ENCODE peak calls at places on chromosome 20, in nine cellular contexts. T is fibroblast of lung; V is heart right ventricle; I is endothelial cell; Q is HCT116; Z is Peyer's patch; S is cardiac fibroblast; F is CD4-positive, alpha-beta T cell; D is Calu3. U is an unnamed sample.

GRCh38 chr20:18728165-18728866 is 85.3 kb upstream of the SCP2D1 start:
- DNase-seq in S (no peak), F (no peak), T (no peak), Z (peak), I (no peak), V (no peak), Q (no peak), D (no peak), U (no peak)

GRCh38 chr20:43781215-43781614 is 54.4 kb upstream of the GTSF1L start:
- DNase-seq in Z (no peak), F (no peak), I (no peak), T (no peak), S (no peak), V (no peak), Q (no peak), D (no peak), U (no peak)

GRCh38 chr20:48738094-48738398 is 89.8 kb downstream of the PREX1 start:
- DNase-seq in F (no peak), Q (no peak), S (no peak), I (no peak), Z (no peak), D (no peak), V (no peak), T (no peak), U (no peak)

GRCh38 chr20:58816051-58816450 is 34.7 kb downstream of the GNAS-AS1 start:
- DNase-seq in T (no peak), I (no peak), V (no peak), Q (no peak), Z (no peak), D (no peak), S (no peak), F (no peak), U (no peak)

GRCh38 chr20:55586626-55587025 is 418.7 kb downstream of the CBLN4 start:
- DNase-seq in T (no peak), Z (no peak), Q (no peak), S (no peak), V (no peak), F (no peak), D (no peak), I (no peak), U (peak)

GRCh38 chr20:4111440-4112411 is 96.4 kb upstream of the RNF24 start:
- DNase-seq in D (no peak), I (no peak), Z (no peak), Q (no peak), T (no peak), V (no peak), S (no peak), F (no peak), U (no peak)

GRCh38 chr20:23702021-23702420 is 13.2 kb upstream of the CST4 start:
- DNase-seq in Z (no peak), I (no peak), S (peak), F (no peak), T (no peak), Q (no peak), D (no peak), V (no peak), U (no peak)

GRCh38 chr20:58893355-58894151 is 41.0 kb downstream of the GNAS start:
- DNase-seq in D (no peak), Z (no peak), F (no peak), I (no peak), T (peak), V (no peak), Q (no peak), S (peak), U (no peak)

GRCh38 chr20:2814587-2815051 is at the start of gene C20orf141:
- DNase-seq in D (no peak), Z (no peak), T (peak), F (no peak), I (no peak), V (no peak), S (peak), Q (no peak), U (no peak)

GRCh38 chr20:17558154-17558940 is 11.5 kb upstream of the DSTN start:
- DNase-seq in T (peak), V (peak), I (no peak), D (peak), F (no peak), S (peak), Q (peak), Z (no peak), U (no peak)

GRCh38 chr20:63536997-63537524 is at the start of gene PTK6:
- DNase-seq in V (no peak), T (no peak), F (no peak), S (no peak), Z (peak), D (peak), Q (no peak), I (no peak), U (no peak)

GRCh38 chr20:53608456-53609413 is 15.1 kb upstream of the ZNF217 start:
- DNase-seq in Q (no peak), V (peak), S (no peak), I (no peak), F (no peak), Z (peak), D (no peak), T (no peak), U (no peak)

GRCh38 chr20:63942250-63943006 is 13.8 kb downstream of the UCKL1 start:
- DNase-seq in S (no peak), V (no peak), Q (no peak), D (peak), T (peak), I (peak), Z (no peak), F (no peak), U (peak)

GRCh38 chr20:63782521-63782971 is 43.0 kb downstream of the SLC2A4RG start:
- DNase-seq in S (no peak), F (no peak), T (no peak), D (no peak), Q (no peak), V (no peak), Z (no peak), I (no peak), U (no peak)

GRCh38 chr20:63305393-63305792 is 12.4 kb downstream of the COL20A1 start:
- DNase-seq in D (no peak), T (no peak), V (no peak), Z (no peak), S (no peak), F (no peak), I (no peak), Q (no peak), U (no peak)

GRCh38 chr20:45052698-45053440 is 48.1 kb downstream of the KCNS1 start:
- DNase-seq in Z (no peak), T (peak), I (no peak), D (no peak), V (no peak), F (no peak), S (no peak), Q (no peak), U (no peak)

GRCh38 chr20:4998160-4998651 is 3.1 kb downstream of the SLC23A2 start:
- DNase-seq in Z (no peak), I (no peak), D (no peak), V (no peak), S (no peak), T (no peak), F (no peak), Q (no peak), U (no peak)

GRCh38 chr20:38833154-38833856 is 27.8 kb downstream of the PPP1R16B start:
- DNase-seq in D (no peak), T (no peak), F (no peak), I (no peak), Q (no peak), S (no peak), V (no peak), Z (no peak), U (no peak)

GRCh38 chr20:38834868-38835267 is 29.4 kb downstream of the PPP1R16B start:
- DNase-seq in Q (no peak), V (no peak), S (no peak), D (no peak), F (no peak), T (no peak), I (no peak), Z (no peak), U (no peak)

GRCh38 chr20:38831995-38832620 is 26.6 kb downstream of the PPP1R16B start:
- DNase-seq in D (no peak), Q (no peak), S (no peak), Z (no peak), I (no peak), F (no peak), V (no peak), T (no peak), U (no peak)

GRCh38 chr20:38835792-38836191 is 30.3 kb downstream of the PPP1R16B start:
- DNase-seq in T (no peak), V (no peak), I (no peak), Z (no peak), D (no peak), Q (no peak), F (no peak), S (no peak), U (no peak)

DNA sequence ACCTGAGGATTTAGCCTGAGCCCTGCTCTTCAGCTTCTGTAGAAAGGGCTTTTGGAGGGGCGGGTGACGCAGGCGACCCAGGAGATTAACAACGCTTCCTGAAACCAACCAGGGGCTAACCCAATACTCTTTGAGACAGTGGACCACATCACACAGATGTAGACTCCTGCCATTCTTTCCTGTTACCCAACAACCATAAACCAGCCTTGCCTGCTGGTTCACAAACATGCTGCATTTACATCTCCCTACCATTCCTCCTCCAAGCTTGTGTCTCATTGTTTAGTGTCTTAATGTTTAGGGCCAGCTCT is 28.3 kb downstream of the PPP1R16B start:
- DNase-seq in I (no peak), V (no peak), T (no peak), Z (peak), F (no peak), D (no peak), Q (no peak), S (no peak), U (no peak)
- TF ChIP-seq CTCF in I (no peak), V (no peak), T (no peak), Z (no peak), F (no peak), D (no peak), Q (no peak), S (no peak), U (no peak)

GRCh38 chr20:1423625-1424106 is 30.8 kb upstream of the FKBP1A start:
- DNase-seq in V (no peak), Z (no peak), D (peak), F (no peak), T (peak), S (peak), Q (peak), I (peak), U (peak)
- TF ChIP-seq CTCF in V (peak), Z (peak), D (no peak), F (no peak), T (no peak), S (peak), Q (peak), I (no peak), U (peak)

GRCh38 chr20:20089939-20090338 is 37.6 kb downstream of the CFAP61 start:
- DNase-seq in I (no peak), S (no peak), V (no peak), T (no peak), Q (no peak), Z (no peak), F (no peak), D (no peak), U (no peak)
- TF ChIP-seq CTCF in I (no peak), S (no peak), V (no peak), T (no peak), Q (no peak), Z (no peak), F (no peak), D (no peak), U (no peak)

DNA sequence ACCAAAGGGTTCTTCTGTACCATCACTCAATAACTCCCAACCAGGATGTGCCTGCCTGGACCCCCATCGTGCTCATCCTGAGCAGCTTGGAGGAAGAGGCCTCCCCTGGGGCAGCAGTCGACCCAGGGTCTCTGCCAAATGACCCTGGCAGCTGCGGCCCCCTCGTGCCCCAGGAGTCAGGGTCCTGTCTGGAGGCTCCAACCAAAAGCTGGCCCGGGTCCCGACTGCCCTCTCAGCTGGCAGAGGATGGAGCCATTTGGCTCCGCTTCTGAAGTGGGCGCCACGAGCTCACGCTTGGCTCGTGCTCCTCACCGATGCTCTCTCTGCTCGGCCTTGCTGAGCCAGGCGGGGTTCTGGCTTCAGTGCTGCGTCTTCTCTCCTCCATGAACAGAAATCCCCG is 56.8 kb downstream of the TFAP2C start:
- DNase-seq in V (no peak), S (no peak), T (no peak), F (no peak), D (no peak), Z (no peak), Q (no peak), I (no peak), U (no peak)
- TF ChIP-seq CTCF in V (no peak), S (no peak), T (no peak), F (no peak), D (no peak), Z (no peak), Q (no peak), I (no peak), U (no peak)

GRCh38 chr20:40687384-40688128 is 1.5 kb downstream of the MAFB start:
- DNase-seq in Z (no peak), Q (no peak), T (peak), D (no peak), I (peak), F (no peak), S (peak), V (peak), U (peak)
- TF ChIP-seq CTCF in Z (no peak), Q (no peak), T (no peak), D (no peak), I (no peak), F (no peak), S (no peak), V (no peak), U (no peak)

DNA sequence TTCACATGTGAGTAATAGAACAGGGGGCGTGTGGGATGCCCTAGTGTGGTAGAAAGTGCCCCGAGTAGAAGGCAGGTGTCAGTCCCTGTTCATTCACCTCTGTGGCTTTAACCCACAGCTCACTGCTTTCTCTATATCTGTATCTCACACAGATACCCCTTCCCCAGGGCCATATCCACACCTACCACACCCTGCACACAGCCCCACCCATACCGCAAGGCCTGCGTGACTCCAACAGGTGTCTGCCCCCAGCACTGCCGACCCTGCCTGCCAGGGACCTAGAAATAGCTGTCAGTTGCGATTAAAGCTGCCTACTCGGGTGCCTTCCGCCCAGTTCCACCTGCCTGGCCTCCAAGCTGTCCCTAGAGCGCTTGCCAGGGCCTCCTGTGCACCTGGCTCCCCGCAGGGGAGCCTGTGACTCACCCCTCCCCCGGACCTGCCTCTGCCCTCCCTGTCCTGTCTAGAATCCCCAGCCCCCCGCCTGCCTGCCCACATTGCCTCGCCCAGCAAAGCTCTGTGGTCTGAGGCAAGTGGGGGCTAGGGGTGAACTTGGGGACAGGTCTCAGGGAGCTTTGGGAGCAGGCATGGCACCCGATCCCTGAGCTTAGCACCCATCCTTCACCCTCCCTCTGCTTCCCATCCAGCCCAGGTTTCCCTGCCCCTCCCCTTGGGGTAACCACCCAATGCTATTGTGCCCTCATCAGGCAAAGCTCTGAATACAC is 38.3 kb upstream of the ID1 start:
- DNase-seq in I (no peak), V (no peak), Q (peak), Z (no peak), T (peak), F (no peak), D (peak), S (no peak), U (no peak)
- TF ChIP-seq CTCF in I (no peak), V (no peak), Q (peak), Z (no peak), T (no peak), F (no peak), D (no peak), S (no peak), U (no peak)

GRCh38 chr20:16481977-16482376 is 91.3 kb downstream of the KIF16B start:
- DNase-seq in Z (no peak), S (no peak), I (no peak), T (no peak), D (no peak), F (no peak), Q (no peak), V (no peak), U (no peak)

GRCh38 chr20:16488086-16488485 is 85.2 kb downstream of the KIF16B start:
- DNase-seq in V (no peak), I (no peak), Q (no peak), T (no peak), Z (no peak), S (no peak), D (no peak), F (no peak), U (no peak)

GRCh38 chr20:16483024-16483423 is 90.2 kb downstream of the KIF16B start:
- DNase-seq in I (no peak), Z (no peak), S (no peak), Q (no peak), T (no peak), F (no peak), D (no peak), V (no peak), U (no peak)

GRCh38 chr20:16486532-16486931 is 86.7 kb downstream of the KIF16B start:
- DNase-seq in V (no peak), D (no peak), Q (no peak), I (no peak), S (no peak), T (no peak), F (no peak), Z (no peak), U (no peak)

DNA sequence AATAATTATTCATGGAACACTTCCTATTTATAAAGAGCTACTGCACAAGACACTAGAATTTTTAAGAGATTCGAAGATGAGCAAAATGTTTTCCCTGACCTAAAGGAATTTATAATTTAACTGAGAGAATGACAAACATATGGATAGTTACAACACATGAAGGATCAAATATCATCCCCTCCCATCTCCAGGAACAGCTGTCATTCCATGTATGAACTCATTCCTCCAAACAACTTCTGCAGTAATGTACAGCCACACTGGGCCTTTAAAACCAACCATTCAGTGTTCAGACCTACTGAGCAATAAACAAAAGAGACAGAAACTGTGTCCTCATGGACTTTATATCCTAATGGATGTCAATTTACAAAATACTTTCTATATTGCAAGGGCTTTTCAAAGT is 87.8 kb downstream of the KIF16B start:
- DNase-seq in I (no peak), F (no peak), Z (no peak), Q (no peak), D (no peak), V (no peak), T (no peak), S (no peak), U (no peak)
- TF ChIP-seq CTCF in I (no peak), F (no peak), Z (no peak), Q (no peak), D (no peak), V (no peak), T (no peak), S (no peak), U (no peak)

U was measured in nephron progenitor cell.